ENCODE peak calls at places on chromosomes 1 and 21, in four cellular contexts. P is CD8-positive, alpha-beta memory T cell; M is stimulated activated CD4-positive, alpha-beta T cell treated with anti-CD3 and anti-CD28 coated beads, Interleukin-2, amount 100 ng/mL, for 48 hours; E is HTR-8/SVneo. K is an unnamed sample.

GRCh38 chr1:62687903-62688686 is at the start of gene DOCK7:
- DNase-seq in M (peak; percentile 44), P (peak; percentile 64), E (peak; percentile 52), K (peak; percentile 73)

GRCh38 chr1:175169305-175170018 is 23.1 kb downstream of the KIAA0040 start:
- DNase-seq in E (no peak), M (no peak), P (no peak), K (no peak)

GRCh38 chr1:247647864-247648263 is 31.7 kb downstream of the OR13G1 start:
- DNase-seq in M (no peak), P (no peak), E (no peak), K (no peak)

GRCh38 chr1:54794401-54795099 is 6.6 kb downstream of the TTC22 start:
- DNase-seq in E (peak; percentile 28), P (peak; percentile 8), M (no peak), K (no peak)

GRCh38 chr1:237814319-237814924 is 76.3 kb downstream of the ZP4 start:
- DNase-seq in E (peak; percentile 6), M (no peak), P (no peak), K (no peak)

GRCh38 chr21:38699048-38699447 is 106.7 kb upstream of the ETS2 start:
- DNase-seq in P (no peak), M (no peak), E (no peak), K (no peak)

GRCh38 chr1:171655215-171656116 is 3.0 kb upstream of the MYOC start:
- DNase-seq in M (peak; percentile 77), E (no peak), P (peak; percentile 70), K (no peak)

GRCh38 chr1:10225573-10225972 is 15.2 kb downstream of the KIF1B start:
- DNase-seq in M (no peak), E (no peak), P (no peak), K (no peak)

GRCh38 chr1:32023351-32023750 is 9.7 kb downstream of the KHDRBS1 start:
- DNase-seq in P (no peak), E (no peak), M (no peak), K (no peak)

GRCh38 chr1:30275926-30276736 is 447.3 kb downstream of the MATN1 start:
- DNase-seq in E (no peak), M (no peak), P (no peak), K (no peak)

GRCh38 chr1:217214551-217214950 is 416.3 kb downstream of the GPATCH2 start:
- DNase-seq in M (no peak), P (no peak), E (no peak), K (no peak)

GRCh38 chr21:39087238-39087975 is 95.8 kb downstream of the PSMG1 start:
- DNase-seq in P (no peak), M (no peak), E (no peak), K (no peak)

GRCh38 chr1:39158330-39159086 is 46.0 kb upstream of the MACF1 start:
- DNase-seq in E (no peak), P (no peak), M (no peak), K (peak; percentile 43)

GRCh38 chr1:79373481-79374132 is 367.1 kb upstream of the ADGRL4 start:
- DNase-seq in M (no peak), E (no peak), P (no peak), K (no peak)

GRCh38 chr1:245957446-245957845 is 549.6 kb downstream of the SMYD3 start:
- DNase-seq in P (no peak), M (no peak), E (no peak), K (no peak)

GRCh38 chr1:147242449-147243227 is at the start of gene CHD1L:
- DNase-seq in P (peak; percentile 93), E (peak; percentile 80), M (peak; percentile 93), K (peak; percentile 92)

GRCh38 chr1:230337266-230337665 is 88.9 kb downstream of the PGBD5 start:
- DNase-seq in P (no peak), E (no peak), M (no peak), K (no peak)

K was measured in progenitor cell of endocrine pancreas.